ENCODE peak calls at places on chromosome 1, in nine cellular contexts. F, E, K, Z, O, W, T, L and I are unnamed samples. For H3K9me3, the result is how much of the 10 kb centered on the place peaks cover.

GRCh38 chr1:201476670-201477344 is 7.8 kb upstream of the PHLDA3 start:
- DNase-seq in W (no peak), O (no peak), F (no peak), T (no peak), K (no peak), E (peak), Z (peak), L (no peak), I (no peak)

GRCh38 chr1:167602840-167603239 is 27.2 kb upstream of the RCSD1 start:
- DNase-seq in T (no peak), F (no peak), L (no peak), O (no peak), E (no peak), K (no peak), W (no peak), Z (no peak), I (no peak)

GRCh38 chr1:215005078-215005477 is 77.5 kb upstream of the KCNK2 start:
- DNase-seq in L (no peak), T (no peak), K (no peak), W (peak), O (no peak), F (peak), E (peak), Z (no peak), I (no peak)

GRCh38 chr1:37255111-37255795 is 219.1 kb upstream of the ZC3H12A start:
- DNase-seq in K (no peak), W (peak), O (no peak), F (peak), E (peak), L (peak), Z (no peak), T (no peak), I (peak)

GRCh38 chr1:93813076-93813475 is 65.9 kb downstream of the DNTTIP2 start:
- DNase-seq in O (no peak), E (peak), K (no peak), W (no peak), F (no peak), T (no peak), L (no peak), Z (no peak), I (no peak)

GRCh38 chr1:22709891-22710687 is 550 bp upstream of the EPHB2 start:
- DNase-seq in T (no peak), W (peak), O (peak), F (peak), L (peak), E (peak), K (peak), Z (peak), I (peak)

GRCh38 chr1:206112600-206113301 is 4.4 kb downstream of the AVPR1B start:
- DNase-seq in Z (peak), O (no peak), W (peak), E (no peak), T (no peak), L (peak), K (peak), F (no peak), I (no peak)

GRCh38 chr1:63087966-63088365 is 234.4 kb upstream of the FOXD3 start:
- DNase-seq in F (peak), T (no peak), O (no peak), W (no peak), E (peak), Z (no peak), K (no peak), L (no peak), I (no peak)

GRCh38 chr1:50348449-50349241 is 74.6 kb downstream of the DMRTA2 start:
- DNase-seq in F (peak), L (peak), K (no peak), W (peak), E (peak), Z (no peak), O (no peak), T (no peak), I (peak)

GRCh38 chr1:219405531-219406331 is 207.2 kb downstream of the ZC3H11B start:
- DNase-seq in W (no peak), K (no peak), F (no peak), T (no peak), L (no peak), E (no peak), O (no peak), Z (no peak), I (no peak)

DNA sequence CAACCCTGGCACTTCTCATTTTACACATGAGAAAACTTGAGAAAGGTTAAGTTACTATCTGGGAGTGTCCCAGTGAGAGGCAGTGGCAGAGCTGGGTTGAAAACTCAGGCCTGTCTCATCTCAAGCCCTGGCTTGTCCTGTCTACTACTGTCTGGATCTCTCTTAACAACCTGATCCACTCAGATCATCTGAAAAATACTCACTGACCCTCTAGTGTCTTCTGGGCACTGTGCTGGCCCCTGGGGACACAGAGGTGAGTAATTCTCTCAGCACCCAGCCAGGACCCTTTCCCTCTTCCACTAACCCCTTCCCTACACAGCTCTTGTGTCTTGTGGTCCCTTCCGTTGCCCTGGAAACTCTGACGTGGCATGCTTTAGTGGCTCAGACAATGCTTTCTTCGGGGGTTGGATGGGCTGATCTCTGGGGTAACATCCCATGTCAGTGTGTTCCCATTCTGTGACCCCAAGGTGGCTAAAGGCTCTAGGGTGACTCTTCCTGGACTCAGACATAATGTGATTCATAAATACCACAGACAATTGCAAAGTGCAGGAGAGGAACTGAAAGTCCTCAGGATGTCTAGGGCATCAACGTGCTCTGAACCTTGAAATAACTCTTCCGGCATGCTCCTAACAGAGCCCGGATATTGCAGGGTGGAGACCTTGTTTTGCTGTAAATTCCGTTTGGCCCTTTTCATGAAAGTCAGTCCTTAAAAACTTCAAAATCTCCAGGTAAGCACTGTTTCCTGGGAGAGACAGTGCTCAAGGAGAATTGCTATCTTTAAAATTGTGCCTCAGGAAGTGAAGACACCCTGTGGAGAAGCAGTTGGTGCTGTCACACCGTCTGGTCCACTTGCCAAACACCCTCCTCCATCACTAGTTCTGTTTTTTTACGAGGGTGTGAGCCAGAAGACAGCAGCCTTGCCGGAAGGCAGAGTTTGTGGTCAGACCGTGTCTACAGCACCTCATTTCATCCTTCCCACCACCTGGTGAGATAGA is 4.0 kb downstream of the SHISAL2A start:
- DNase-seq in W (no peak), O (no peak), K (peak), Z (peak), T (no peak), L (no peak), E (no peak), F (no peak), I (no peak)
- H3K4me3 ChIP-seq in W (no peak), O (no peak), K (no peak), Z (no peak), T (no peak), L (no peak), E (no peak), F (no peak), I (no peak)

GRCh38 chr1:153697873-153698647 is 19.6 kb downstream of the NPR1 start:
- DNase-seq in O (no peak), Z (peak), W (peak), L (peak), F (no peak), K (peak), E (peak), T (no peak), I (no peak)

GRCh38 chr1:153699116-153699515 is 20.6 kb downstream of the NPR1 start:
- DNase-seq in T (no peak), W (no peak), L (no peak), O (no peak), Z (no peak), K (no peak), E (peak), F (no peak), I (no peak)

GRCh38 chr1:153698648-153699004 is 20.1 kb downstream of the NPR1 start:
- DNase-seq in F (no peak), W (no peak), L (no peak), E (no peak), T (no peak), O (no peak), K (no peak), Z (no peak), I (no peak)

GRCh38 chr1:153697191-153697872 is 18.8 kb downstream of the NPR1 start:
- DNase-seq in K (peak), E (peak), W (no peak), O (no peak), Z (no peak), T (no peak), L (peak), F (peak), I (no peak)

GRCh38 chr1:153696741-153697140 is 18.3 kb downstream of the NPR1 start:
- DNase-seq in L (no peak), Z (no peak), W (no peak), T (no peak), O (no peak), K (no peak), E (no peak), F (no peak), I (no peak)
- H3K27ac ChIP-seq in L (peak), Z (peak), W (no peak), T (peak), O (no peak), K (peak), E (peak), F (no peak), I (no peak)

GRCh38 chr1:4309676-4310320 is 344.6 kb upstream of the AJAP1 start:
- DNase-seq in F (no peak), E (no peak), W (peak), Z (no peak), T (no peak), L (no peak), O (no peak), K (no peak), I (no peak)

GRCh38 chr1:4308826-4309225 is 345.6 kb upstream of the AJAP1 start:
- DNase-seq in W (no peak), L (no peak), F (no peak), E (no peak), O (no peak), T (no peak), K (no peak), Z (no peak), I (no peak)

GRCh38 chr1:4307468-4307845 is 347.0 kb upstream of the AJAP1 start:
- DNase-seq in O (no peak), T (no peak), F (no peak), W (no peak), L (no peak), Z (no peak), E (no peak), K (no peak), I (no peak)

GRCh38 chr1:4306559-4307467 is 347.6 kb upstream of the AJAP1 start:
- DNase-seq in L (no peak), K (no peak), Z (no peak), F (no peak), E (no peak), W (no peak), O (no peak), T (no peak), I (no peak)

GRCh38 chr1:4307911-4308545 is 346.4 kb upstream of the AJAP1 start:
- DNase-seq in Z (no peak), L (no peak), W (no peak), K (no peak), F (no peak), E (no peak), T (no peak), O (no peak), I (no peak)
- H3K9me3 ChIP-seq in Z (under half), L (under half), W (under half), K (under half), F (under half), E (under half), T (under half), O (under half), I (under half)

GRCh38 chr1:35539824-35540261 is 17.4 kb downstream of the KIAA0319L start:
- DNase-seq in L (no peak), T (no peak), W (no peak), Z (no peak), F (no peak), K (no peak), O (no peak), E (peak), I (no peak)

GRCh38 chr1:35537788-35538187 is 19.4 kb downstream of the KIAA0319L start:
- DNase-seq in K (no peak), W (no peak), E (no peak), F (no peak), T (no peak), O (no peak), L (no peak), Z (no peak), I (no peak)

GRCh38 chr1:35536551-35537162 is 20.5 kb downstream of the KIAA0319L start:
- DNase-seq in W (no peak), K (no peak), F (no peak), Z (no peak), T (no peak), L (no peak), O (no peak), E (no peak), I (no peak)

GRCh38 chr1:35535243-35535642 is 22.0 kb downstream of the KIAA0319L start:
- DNase-seq in K (no peak), E (no peak), T (no peak), L (no peak), W (no peak), Z (no peak), O (no peak), F (no peak), I (no peak)

GRCh38 chr1:35539073-35539823 is 18.0 kb downstream of the KIAA0319L start:
- DNase-seq in T (no peak), K (no peak), E (peak), Z (no peak), O (no peak), L (no peak), F (no peak), W (peak), I (no peak)
- H3K4me3 ChIP-seq in T (no peak), K (no peak), E (peak), Z (no peak), O (no peak), L (no peak), F (no peak), W (no peak), I (no peak)

DNA sequence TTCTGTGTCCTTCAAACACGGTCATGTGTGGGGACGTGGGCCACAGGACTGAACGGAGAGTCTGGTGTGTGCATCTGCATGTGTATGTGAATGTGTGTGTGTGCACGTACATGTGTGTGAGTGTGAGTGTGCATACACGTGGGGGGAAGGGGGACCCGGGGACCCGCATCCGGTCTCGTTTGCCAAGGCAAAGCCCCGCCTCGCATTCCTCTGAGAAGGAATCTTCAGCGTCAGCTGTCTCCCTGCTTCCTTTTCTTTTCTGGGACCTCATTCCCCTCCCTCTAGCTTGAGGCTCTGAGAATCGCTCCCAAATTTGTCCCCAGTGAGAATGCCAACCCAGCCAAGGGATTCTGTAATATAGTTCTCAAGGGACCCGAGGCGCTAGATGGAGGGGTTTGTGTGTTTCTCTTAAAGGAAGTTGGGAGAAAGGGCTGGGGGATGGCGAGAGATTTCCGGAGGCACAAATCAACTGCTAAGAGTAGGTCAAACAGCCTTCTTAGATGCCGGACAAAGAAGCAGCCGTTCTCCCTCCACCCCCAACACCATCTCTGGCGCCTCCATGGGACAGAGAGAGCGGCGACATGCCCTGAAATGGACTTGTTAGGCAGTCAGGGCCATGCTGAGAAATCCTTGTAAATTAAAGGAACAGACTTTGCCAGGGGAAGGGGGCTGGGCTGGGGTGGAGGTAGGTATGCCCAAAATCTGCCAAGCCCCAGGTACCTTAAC is 6.6 kb downstream of the IFFO2 start:
- DNase-seq in T (no peak), W (no peak), F (no peak), L (no peak), K (no peak), Z (peak), O (peak), E (peak), I (peak)
- H3K27ac ChIP-seq in T (peak), W (peak), F (peak), L (peak), K (peak), Z (peak), O (peak), E (peak), I (peak)

GRCh38 chr1:155694167-155694566 is 5.3 kb downstream of the DAP3 start:
- DNase-seq in L (no peak), Z (no peak), K (no peak), T (no peak), O (no peak), F (no peak), W (no peak), E (no peak), I (no peak)

GRCh38 chr1:155697046-155697445 is 8.2 kb downstream of the DAP3 start:
- DNase-seq in L (no peak), W (no peak), K (no peak), O (no peak), T (no peak), F (no peak), Z (no peak), E (no peak), I (no peak)

GRCh38 chr1:155696524-155696923 is 7.6 kb downstream of the DAP3 start:
- DNase-seq in T (no peak), E (no peak), L (no peak), F (no peak), W (no peak), O (no peak), Z (no peak), K (no peak), I (no peak)

GRCh38 chr1:155695107-155695506 is 6.2 kb downstream of the DAP3 start:
- DNase-seq in Z (no peak), T (no peak), O (no peak), E (no peak), F (no peak), W (no peak), L (peak), K (no peak), I (no peak)

GRCh38 chr1:155695608-155696007 is 6.7 kb downstream of the DAP3 start:
- DNase-seq in T (no peak), F (no peak), W (no peak), E (no peak), O (no peak), K (no peak), Z (no peak), L (no peak), I (no peak)
- H3K9me3 ChIP-seq in T (under half), F (under half), W (under half), E (under half), O (under half), K (under half), Z (under half), L (under half), I (under half)